ENCODE peak calls at places on chromosomes 1 and 21, in ten cellular contexts. Q, K, B, V, T, I, C, S, Y and N are unnamed samples.
A peak's percentile ranks its signal among the peaks of the same experiment; 100 is the strongest.

GRCh38 chr1:78040484-78041089 is 5.2 kb upstream of the GIPC2 start:
- DNase-seq in Q (no peak), K (no peak), B (no peak), V (no peak), T (no peak), I (no peak), C (no peak), S (no peak), Y (no peak), N (no peak)

GRCh38 chr1:209412036-209412435 is 171.5 kb upstream of the CAMK1G start:
- DNase-seq in Q (no peak), K (no peak), B (no peak), V (no peak), T (no peak), I (no peak), C (no peak), S (no peak), Y (no peak), N (no peak)

GRCh38 chr1:198669023-198669698 is 30.3 kb downstream of the PTPRC start:
- DNase-seq in Q (peak; percentile 76), K (no peak), B (peak; percentile 71), V (no peak), T (peak; percentile 97), I (peak; percentile 99), C (no peak), S (no peak), Y (no peak), N (no peak)

GRCh38 chr1:2535981-2536380 is 5.9 kb upstream of the HES5 start:
- DNase-seq in Q (no peak), K (no peak), B (no peak), V (no peak), T (no peak), I (no peak), C (no peak), S (no peak), Y (no peak), N (no peak)

GRCh38 chr1:10398278-10398733 is 558 bp upstream of the PGD start:
- DNase-seq in Q (no peak), K (no peak), B (no peak), V (no peak), T (no peak), I (no peak), C (no peak), S (no peak), Y (no peak), N (no peak)

GRCh38 chr1:205041998-205042910 is 758 bp upstream of the CNTN2 start:
- DNase-seq in Q (no peak), K (peak; percentile 69), B (no peak), V (no peak), T (no peak), I (no peak), C (no peak), S (no peak), Y (no peak), N (no peak)

GRCh38 chr1:25806418-25806817 is 6.4 kb downstream of the SELENON start:
- DNase-seq in Q (peak; percentile 36), K (no peak), B (no peak), V (no peak), T (peak; percentile 55), I (no peak), C (no peak), S (no peak), Y (no peak), N (no peak)

GRCh38 chr1:212606734-212607205 is 1.8 kb upstream of the ATF3 start:
- DNase-seq in Q (peak; percentile 76), K (peak; percentile 12), B (no peak), V (peak; percentile 40), T (no peak), I (no peak), C (no peak), S (no peak), Y (peak; percentile 19), N (peak; percentile 66)

GRCh38 chr1:198520524-198521254 is 19.8 kb downstream of the ATP6V1G3 start:
- DNase-seq in Q (no peak), K (no peak), B (no peak), V (no peak), T (no peak), I (no peak), C (no peak), S (no peak), Y (peak; percentile 10), N (no peak)

GRCh38 chr1:6235302-6235680 is 473 bp downstream of the ICMT start:
- DNase-seq in Q (no peak), K (peak; percentile 24), B (no peak), V (no peak), T (no peak), I (no peak), C (no peak), S (no peak), Y (no peak), N (no peak)

GRCh38 chr1:10900691-10901090 is 104.2 kb upstream of the CASZ1 start:
- DNase-seq in Q (no peak), K (no peak), B (no peak), V (peak; percentile 47), T (peak; percentile 47), I (peak; percentile 28), C (no peak), S (peak; percentile 27), Y (no peak), N (no peak)

GRCh38 chr1:61674221-61674620 is 50.7 kb downstream of the TM2D1 start:
- DNase-seq in Q (no peak), K (no peak), B (no peak), V (no peak), T (no peak), I (no peak), C (no peak), S (no peak), Y (no peak), N (no peak)

GRCh38 chr1:97252925-97253324 is 531.3 kb downstream of the PTBP2 start:
- DNase-seq in Q (no peak), K (no peak), B (no peak), V (no peak), T (no peak), I (no peak), C (no peak), S (no peak), Y (no peak), N (no peak)

GRCh38 chr1:53442297-53442696 is 16.9 kb upstream of the DMRTB1 start:
- DNase-seq in Q (no peak), K (no peak), B (no peak), V (no peak), T (peak; percentile 60), I (peak; percentile 64), C (no peak), S (no peak), Y (no peak), N (no peak)

GRCh38 chr1:165501975-165502358 is 41.8 kb upstream of the LRRC52 start:
- DNase-seq in Q (no peak), K (no peak), B (no peak), V (no peak), T (peak; percentile 28), I (no peak), C (no peak), S (no peak), Y (no peak), N (no peak)

GRCh38 chr1:26839339-26839722 is 12.8 kb downstream of the ZDHHC18 start:
- DNase-seq in Q (no peak), K (no peak), B (no peak), V (no peak), T (no peak), I (no peak), C (no peak), S (no peak), Y (no peak), N (no peak)

GRCh38 chr1:108075055-108075454 is 110.1 kb upstream of the VAV3 start:
- DNase-seq in Q (no peak), K (no peak), B (no peak), V (no peak), T (no peak), I (no peak), C (no peak), S (no peak), Y (peak; percentile 41), N (no peak)

GRCh38 chr1:97243973-97244560 is 522.5 kb downstream of the PTBP2 start:
- DNase-seq in Q (no peak), K (no peak), B (no peak), V (peak; percentile 58), T (peak; percentile 23), I (peak; percentile 31), C (no peak), S (no peak), Y (no peak), N (no peak)

GRCh38 chr1:33099290-33100118 is 18.6 kb downstream of the AZIN2 start:
- DNase-seq in Q (peak; percentile 85), K (no peak), B (no peak), V (no peak), T (peak; percentile 100), I (peak; percentile 99), C (peak; percentile 31), S (no peak), Y (no peak), N (no peak)

GRCh38 chr1:8671313-8671917 is 146.0 kb downstream of the RERE start:
- DNase-seq in Q (no peak), K (peak; percentile 23), B (peak; percentile 52), V (peak; percentile 55), T (peak; percentile 59), I (peak; percentile 28), C (no peak), S (no peak), Y (peak; percentile 64), N (no peak)

GRCh38 chr21:14244911-14245310 is 29.0 kb downstream of the RBM11 start:
- DNase-seq in Q (no peak), K (no peak), B (no peak), V (no peak), T (no peak), I (no peak), C (no peak), S (no peak), Y (no peak), N (no peak)

GRCh38 chr1:9395031-9395430 is 102.3 kb downstream of the SPSB1 start:
- DNase-seq in Q (no peak), K (no peak), B (no peak), V (no peak), T (no peak), I (no peak), C (no peak), S (no peak), Y (no peak), N (no peak)

GRCh38 chr1:68011786-68012375 is 38.5 kb downstream of the DIRAS3 start:
- DNase-seq in Q (no peak), K (peak; percentile 2), B (no peak), V (no peak), T (peak; percentile 40), I (peak; percentile 39), C (no peak), S (no peak), Y (no peak), N (no peak)

GRCh38 chr21:37153935-37154350 is 80.9 kb downstream of the TTC3 start:
- DNase-seq in Q (no peak), K (no peak), B (no peak), V (no peak), T (no peak), I (peak; percentile 80), C (no peak), S (no peak), Y (no peak), N (no peak)